ENCODE peak calls at places on chromosomes 12 and 14, in six cellular contexts. L is SHP77, Y is glutamatergic neuron, T is retinal pigment epithelial cell, C is nephron progenitor cell, G is PC-3. H is an unnamed sample.
A peak's percentile ranks its signal among the peaks of the same experiment; 100 is the strongest.

GRCh38 chr12:27012239-27012981 is 1.8 kb downstream of the TM7SF3 start:
- DNase-seq in Y (no peak), C (no peak), L (peak; percentile 10), T (no peak), G (no peak), H (no peak)

GRCh38 chr12:18906354-18906753 is 168.4 kb downstream of the CAPZA3 start:
- DNase-seq in C (no peak), Y (no peak), G (no peak), T (no peak), L (no peak), H (no peak)

GRCh38 chr14:61254803-61255526 is 26.2 kb downstream of the TMEM30B start:
- DNase-seq in G (no peak), L (no peak), T (no peak), Y (no peak), C (peak; percentile 25), H (no peak)

GRCh38 chr12:96258451-96258933 is 64.3 kb downstream of the ELK3 start:
- DNase-seq in G (no peak), T (no peak), L (no peak), Y (no peak), C (peak; percentile 28), H (no peak)

GRCh38 chr12:126789963-126790362 is 1477.0 kb upstream of the TMEM132C start:
- DNase-seq in T (no peak), Y (no peak), L (no peak), C (no peak), G (no peak), H (no peak)

GRCh38 chr12:53325539-53326061 is 4.2 kb upstream of the AAAS start:
- DNase-seq in C (peak; percentile 54), T (no peak), G (no peak), Y (peak; percentile 46), L (no peak), H (no peak)

GRCh38 chr14:71290960-71291466 is 383.8 kb downstream of the PCNX1 start:
- DNase-seq in G (peak; percentile 99), T (peak; percentile 48), Y (no peak), L (no peak), C (no peak), H (no peak)

GRCh38 chr12:110349521-110350151 is 53.9 kb downstream of the ANAPC7 start:
- DNase-seq in L (no peak), C (no peak), T (no peak), Y (no peak), G (no peak), H (no peak)

GRCh38 chr12:25434493-25434892 is 118.6 kb downstream of the LMNTD1 start:
- DNase-seq in T (no peak), L (no peak), C (no peak), G (no peak), Y (no peak), H (no peak)

GRCh38 chr14:85276829-85277228 is 253.1 kb upstream of the FLRT2 start:
- DNase-seq in G (no peak), C (no peak), L (no peak), T (no peak), Y (no peak), H (no peak)

GRCh38 chr14:32397871-32398640 is 69.0 kb downstream of the AKAP6 start:
- DNase-seq in Y (no peak), C (no peak), L (no peak), G (peak; percentile 94), T (peak; percentile 63), H (no peak)

GRCh38 chr12:82959821-82960220 is 273.1 kb downstream of the TMTC2 start:
- DNase-seq in Y (no peak), T (no peak), L (no peak), C (no peak), G (peak; percentile 39), H (no peak)

GRCh38 chr12:88207921-88208640 is 66.0 kb downstream of the TMTC3 start:
- DNase-seq in T (no peak), Y (no peak), C (no peak), L (no peak), G (no peak), H (no peak)

GRCh38 chr12:98743362-98743953 is 98.4 kb downstream of the APAF1 start:
- DNase-seq in Y (peak; percentile 74), C (peak; percentile 56), G (peak; percentile 35), L (peak; percentile 6), T (no peak), H (no peak)

GRCh38 chr12:52285172-52285745 is 6.1 kb downstream of the KRT81 start:
- DNase-seq in G (peak; percentile 93), Y (no peak), C (no peak), L (no peak), T (no peak), H (no peak)

GRCh38 chr14:93999573-93999972 is 2.5 kb downstream of the CCDC197 start:
- DNase-seq in G (no peak), Y (no peak), C (no peak), L (no peak), T (no peak), H (no peak)

GRCh38 chr14:102508774-102509743 is 517 bp downstream of the ANKRD9 start:
- DNase-seq in C (peak; percentile 54), Y (no peak), T (no peak), G (peak; percentile 32), L (no peak), H (no peak)

GRCh38 chr14:104678346-104678745 is 11.1 kb upstream of the INF2 start:
- DNase-seq in C (peak; percentile 47), T (no peak), G (no peak), L (no peak), Y (peak; percentile 79), H (no peak)

GRCh38 chr12:76880156-76881023 is 1.6 kb upstream of the CSRP2 start:
- DNase-seq in G (no peak), Y (no peak), T (no peak), C (no peak), L (no peak), H (no peak)

GRCh38 chr14:89667983-89668382 is 250.9 kb upstream of the FOXN3 start:
- DNase-seq in G (no peak), Y (no peak), C (peak; percentile 15), L (no peak), T (no peak), H (no peak)

GRCh38 chr12:34402899-34403705 is 380.8 kb downstream of the ALG10 start:
- DNase-seq in C (no peak), G (no peak), Y (peak; percentile 2), L (no peak), T (no peak), H (no peak)

GRCh38 chr12:5267603-5268423 is 164.1 kb upstream of the NTF3 start:
- DNase-seq in C (no peak), Y (no peak), G (no peak), T (no peak), L (no peak), H (no peak)

H was measured in NCI-H526 treated with DMSO at 0.1 percent for 48 hours.